ENCODE peak calls at places on chromosome 1, in seven cellular contexts. One of them, this sample, is unnamed.

GRCh38 chr1:173267453-173267945 is 60.4 kb upstream of the TNFSF4 start:
- DNase-seq in GM12878: peak; percentile 16
- DNase-seq in NB4: no peak
- DNase-seq in HCT116: no peak
- DNase-seq in CD4-positive, alpha-beta T cell: no peak
- DNase-seq in A549: no peak
- DNase-seq in stomach: no peak
- DNase-seq in this sample: no peak

GRCh38 chr1:89939059-89939570 is 55.8 kb upstream of the ZNF326 start:
- DNase-seq in stomach: no peak
- DNase-seq in HCT116: no peak
- DNase-seq in CD4-positive, alpha-beta T cell: no peak
- DNase-seq in NB4: no peak
- DNase-seq in GM12878: no peak
- DNase-seq in A549: no peak
- DNase-seq in this sample: peak; percentile 40

GRCh38 chr1:19083081-19083480 is 126.6 kb upstream of the IFFO2 start:
- DNase-seq in stomach: no peak
- DNase-seq in NB4: peak; percentile 61
- DNase-seq in A549: no peak
- DNase-seq in HCT116: no peak
- DNase-seq in CD4-positive, alpha-beta T cell: no peak
- DNase-seq in GM12878: no peak
- DNase-seq in this sample: no peak

GRCh38 chr1:202623075-202623474 is 87.2 kb downstream of the SYT2 start:
- DNase-seq in GM12878: no peak
- DNase-seq in NB4: peak; percentile 80
- DNase-seq in stomach: no peak
- DNase-seq in HCT116: no peak
- DNase-seq in CD4-positive, alpha-beta T cell: no peak
- DNase-seq in A549: no peak
- DNase-seq in this sample: no peak

GRCh38 chr1:201710632-201711031 is 118.3 kb upstream of the IPO9 start:
- DNase-seq in CD4-positive, alpha-beta T cell: no peak
- DNase-seq in HCT116: no peak
- DNase-seq in GM12878: no peak
- DNase-seq in A549: no peak
- DNase-seq in stomach: no peak
- DNase-seq in NB4: no peak
- DNase-seq in this sample: no peak

GRCh38 chr1:4974981-4975685 is 320.7 kb downstream of the AJAP1 start:
- DNase-seq in GM12878: no peak
- DNase-seq in A549: no peak
- DNase-seq in NB4: no peak
- DNase-seq in CD4-positive, alpha-beta T cell: no peak
- DNase-seq in stomach: no peak
- DNase-seq in HCT116: no peak
- DNase-seq in this sample: no peak

GRCh38 chr1:50266509-50266908 is 156.7 kb downstream of the DMRTA2 start:
- DNase-seq in stomach: no peak
- DNase-seq in GM12878: no peak
- DNase-seq in HCT116: no peak
- DNase-seq in NB4: peak; percentile 12
- DNase-seq in CD4-positive, alpha-beta T cell: no peak
- DNase-seq in A549: no peak
- DNase-seq in this sample: no peak

GRCh38 chr1:197911857-197912696 is 5.1 kb upstream of the LHX9 start:
- DNase-seq in CD4-positive, alpha-beta T cell: no peak
- DNase-seq in A549: no peak
- DNase-seq in NB4: no peak
- DNase-seq in GM12878: no peak
- DNase-seq in stomach: no peak
- DNase-seq in HCT116: no peak
- DNase-seq in this sample: no peak

GRCh38 chr1:209630383-209631219 is 21.6 kb downstream of the LAMB3 start:
- DNase-seq in GM12878: no peak
- DNase-seq in stomach: no peak
- DNase-seq in HCT116: no peak
- DNase-seq in A549: no peak
- DNase-seq in NB4: no peak
- DNase-seq in CD4-positive, alpha-beta T cell: no peak
- DNase-seq in this sample: no peak

GRCh38 chr1:150578278-150579109 is 916 bp downstream of the MCL1 start:
- DNase-seq in A549: no peak
- DNase-seq in HCT116: no peak
- DNase-seq in GM12878: no peak
- DNase-seq in CD4-positive, alpha-beta T cell: peak; percentile 43
- DNase-seq in NB4: peak; percentile 73
- DNase-seq in stomach: no peak
- DNase-seq in this sample: no peak

GRCh38 chr1:244391761-244392160 is 59.9 kb downstream of the ADSS2 start:
- DNase-seq in NB4: no peak
- DNase-seq in GM12878: no peak
- DNase-seq in CD4-positive, alpha-beta T cell: no peak
- DNase-seq in HCT116: no peak
- DNase-seq in A549: peak; percentile 59
- DNase-seq in stomach: no peak
- DNase-seq in this sample: no peak

GRCh38 chr1:1434131-1434811 is 1.2 kb upstream of the VWA1 start:
- DNase-seq in A549: no peak
- DNase-seq in GM12878: no peak
- DNase-seq in NB4: no peak
- DNase-seq in stomach: peak; percentile 80
- DNase-seq in CD4-positive, alpha-beta T cell: no peak
- DNase-seq in HCT116: no peak
- DNase-seq in this sample: no peak

GRCh38 chr1:245575710-245576109 is 420.9 kb downstream of the KIF26B start:
- DNase-seq in NB4: no peak
- DNase-seq in HCT116: no peak
- DNase-seq in A549: no peak
- DNase-seq in CD4-positive, alpha-beta T cell: no peak
- DNase-seq in GM12878: no peak
- DNase-seq in stomach: no peak
- DNase-seq in this sample: no peak

GRCh38 chr1:41530411-41530810 is 45.9 kb upstream of the EDN2 start:
- DNase-seq in NB4: no peak
- DNase-seq in stomach: no peak
- DNase-seq in GM12878: no peak
- DNase-seq in CD4-positive, alpha-beta T cell: no peak
- DNase-seq in A549: no peak
- DNase-seq in HCT116: no peak
- DNase-seq in this sample: no peak

GRCh38 chr1:206513312-206514111 is 6.2 kb downstream of the RASSF5 start:
- DNase-seq in CD4-positive, alpha-beta T cell: no peak
- DNase-seq in GM12878: no peak
- DNase-seq in HCT116: no peak
- DNase-seq in NB4: no peak
- DNase-seq in stomach: no peak
- DNase-seq in A549: no peak
- DNase-seq in this sample: no peak

GRCh38 chr1:30719406-30720270 is 3.7 kb downstream of the MATN1 start:
- DNase-seq in NB4: peak; percentile 80
- DNase-seq in stomach: no peak
- DNase-seq in GM12878: peak; percentile 57
- DNase-seq in HCT116: peak; percentile 41
- DNase-seq in CD4-positive, alpha-beta T cell: no peak
- DNase-seq in A549: no peak
- DNase-seq in this sample: no peak

GRCh38 chr1:174791863-174792262 is 207.9 kb upstream of the CACYBP start:
- DNase-seq in CD4-positive, alpha-beta T cell: no peak
- DNase-seq in NB4: no peak
- DNase-seq in stomach: no peak
- DNase-seq in GM12878: no peak
- DNase-seq in HCT116: no peak
- DNase-seq in A549: no peak
- DNase-seq in this sample: no peak

GRCh38 chr1:214660900-214661299 is 57.9 kb downstream of the CENPF start:
- DNase-seq in NB4: no peak
- DNase-seq in GM12878: no peak
- DNase-seq in HCT116: no peak
- DNase-seq in CD4-positive, alpha-beta T cell: no peak
- DNase-seq in stomach: peak; percentile 46
- DNase-seq in A549: no peak
- DNase-seq in this sample: peak; percentile 37

GRCh38 chr1:114509596-114510234 is 1.3 kb downstream of the TRIM33 start:
- DNase-seq in stomach: no peak
- DNase-seq in A549: no peak
- DNase-seq in HCT116: no peak
- DNase-seq in GM12878: no peak
- DNase-seq in CD4-positive, alpha-beta T cell: no peak
- DNase-seq in NB4: no peak
- DNase-seq in this sample: no peak

GRCh38 chr1:76101534-76101933 is 27.0 kb downstream of the ST6GALNAC3 start:
- DNase-seq in stomach: no peak
- DNase-seq in GM12878: no peak
- DNase-seq in CD4-positive, alpha-beta T cell: no peak
- DNase-seq in NB4: no peak
- DNase-seq in A549: no peak
- DNase-seq in HCT116: no peak
- DNase-seq in this sample: no peak

GRCh38 chr1:163589735-163590134 is 268.0 kb downstream of the NUF2 start:
- DNase-seq in CD4-positive, alpha-beta T cell: no peak
- DNase-seq in A549: no peak
- DNase-seq in stomach: no peak
- DNase-seq in NB4: no peak
- DNase-seq in GM12878: no peak
- DNase-seq in HCT116: no peak
- DNase-seq in this sample: no peak

GRCh38 chr1:231214918-231215675 is 25.9 kb upstream of the GNPAT start:
- DNase-seq in NB4: peak; percentile 32
- DNase-seq in CD4-positive, alpha-beta T cell: no peak
- DNase-seq in GM12878: no peak
- DNase-seq in HCT116: no peak
- DNase-seq in A549: no peak
- DNase-seq in stomach: no peak
- DNase-seq in this sample: no peak

GRCh38 chr1:51236548-51237312 is 657 bp downstream of the RNF11 start:
- DNase-seq in HCT116: no peak
- DNase-seq in GM12878: no peak
- DNase-seq in NB4: peak; percentile 50
- DNase-seq in A549: no peak
- DNase-seq in stomach: peak; percentile 44
- DNase-seq in CD4-positive, alpha-beta T cell: peak; percentile 54
- DNase-seq in this sample: peak; percentile 25

GRCh38 chr1:173062156-173062938 is 11.6 kb upstream of the TNFSF18 start:
- DNase-seq in HCT116: no peak
- DNase-seq in NB4: peak; percentile 7
- DNase-seq in A549: no peak
- DNase-seq in CD4-positive, alpha-beta T cell: no peak
- DNase-seq in stomach: no peak
- DNase-seq in GM12878: no peak
- DNase-seq in this sample: no peak

GRCh38 chr1:204341380-204341779 is 18.3 kb downstream of the PLEKHA6 start:
- DNase-seq in NB4: no peak
- DNase-seq in CD4-positive, alpha-beta T cell: no peak
- DNase-seq in HCT116: no peak
- DNase-seq in stomach: no peak
- DNase-seq in GM12878: no peak
- DNase-seq in A549: no peak
- DNase-seq in this sample: no peak

DNA sequence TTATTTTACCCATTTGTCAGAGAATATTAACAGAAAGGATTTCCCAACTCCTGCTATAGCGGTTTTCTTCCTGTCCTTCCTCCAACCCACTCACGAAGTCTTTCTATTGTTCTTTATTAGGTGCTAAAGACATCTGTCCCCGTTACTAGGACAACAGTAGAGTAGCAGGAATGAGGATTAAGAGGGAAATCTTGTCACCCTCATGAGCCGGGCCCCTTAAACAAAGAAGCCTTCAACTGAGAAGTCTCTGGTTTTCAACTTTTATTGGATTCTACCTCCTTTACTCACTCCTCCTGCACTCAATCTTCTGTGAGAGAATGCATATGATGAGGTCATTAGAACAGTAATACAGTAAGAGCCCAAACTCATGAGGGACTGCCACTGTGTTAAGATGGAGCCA is 206.4 kb downstream of the OMA1 start:
- DNase-seq in stomach: no peak
- DNase-seq in HCT116: no peak
- DNase-seq in GM12878: no peak
- DNase-seq in CD4-positive, alpha-beta T cell: no peak
- DNase-seq in A549: no peak
- DNase-seq in NB4: no peak
- DNase-seq in this sample: no peak
- TF ChIP-seq CTCF in stomach: no peak
- TF ChIP-seq CTCF in HCT116: no peak
- TF ChIP-seq CTCF in GM12878: no peak
- TF ChIP-seq CTCF in CD4-positive, alpha-beta T cell: no peak
- TF ChIP-seq CTCF in A549: no peak
- TF ChIP-seq CTCF in NB4: no peak
- TF ChIP-seq CTCF in this sample: no peak

GRCh38 chr1:16986596-16987361 is 6.4 kb upstream of the MFAP2 start:
- DNase-seq in HCT116: no peak
- DNase-seq in stomach: no peak
- DNase-seq in NB4: peak; percentile 31
- DNase-seq in A549: peak; percentile 35
- DNase-seq in CD4-positive, alpha-beta T cell: no peak
- DNase-seq in GM12878: no peak
- DNase-seq in this sample: peak; percentile 44
- TF ChIP-seq CTCF in HCT116: peak; percentile 77
- TF ChIP-seq CTCF in stomach: peak; percentile 8
- TF ChIP-seq CTCF in NB4: peak; percentile 68
- TF ChIP-seq CTCF in A549: peak; percentile 35
- TF ChIP-seq CTCF in CD4-positive, alpha-beta T cell: no peak
- TF ChIP-seq CTCF in GM12878: peak; percentile 37
- TF ChIP-seq CTCF in this sample: peak; percentile 61

GRCh38 chr1:56644941-56645662 is at the start of gene PRKAA2:
- DNase-seq in HCT116: no peak
- DNase-seq in A549: peak; percentile 21
- DNase-seq in CD4-positive, alpha-beta T cell: no peak
- DNase-seq in stomach: peak; percentile 48
- DNase-seq in NB4: no peak
- DNase-seq in GM12878: no peak
- DNase-seq in this sample: peak; percentile 58
- TF ChIP-seq CTCF in HCT116: no peak
- TF ChIP-seq CTCF in A549: no peak
- TF ChIP-seq CTCF in CD4-positive, alpha-beta T cell: no peak
- TF ChIP-seq CTCF in stomach: no peak
- TF ChIP-seq CTCF in NB4: no peak
- TF ChIP-seq CTCF in GM12878: no peak
- TF ChIP-seq CTCF in this sample: no peak

GRCh38 chr1:54487571-54488050 is 60.4 kb upstream of the ACOT11 start:
- DNase-seq in CD4-positive, alpha-beta T cell: peak; percentile 36
- DNase-seq in HCT116: no peak
- DNase-seq in NB4: no peak
- DNase-seq in stomach: no peak
- DNase-seq in A549: no peak
- DNase-seq in GM12878: no peak
- DNase-seq in this sample: no peak

GRCh38 chr1:54490361-54491248 is 57.4 kb upstream of the ACOT11 start:
- DNase-seq in stomach: no peak
- DNase-seq in HCT116: no peak
- DNase-seq in GM12878: no peak
- DNase-seq in CD4-positive, alpha-beta T cell: no peak
- DNase-seq in A549: no peak
- DNase-seq in NB4: peak; percentile 42
- DNase-seq in this sample: peak; percentile 30

GRCh38 chr1:54488065-54488750 is 59.8 kb upstream of the ACOT11 start:
- DNase-seq in stomach: peak; percentile 94
- DNase-seq in A549: peak; percentile 69
- DNase-seq in CD4-positive, alpha-beta T cell: peak; percentile 81
- DNase-seq in GM12878: no peak
- DNase-seq in HCT116: peak; percentile 73
- DNase-seq in NB4: peak; percentile 92
- DNase-seq in this sample: peak; percentile 92

GRCh38 chr1:54488831-54489626 is 59.0 kb upstream of the ACOT11 start:
- DNase-seq in stomach: peak; percentile 82
- DNase-seq in NB4: peak; percentile 80
- DNase-seq in GM12878: no peak
- DNase-seq in CD4-positive, alpha-beta T cell: peak; percentile 79
- DNase-seq in HCT116: peak; percentile 32
- DNase-seq in A549: peak; percentile 91
- DNase-seq in this sample: peak; percentile 88

GRCh38 chr1:54489627-54490240 is 58.3 kb upstream of the ACOT11 start:
- DNase-seq in A549: no peak
- DNase-seq in stomach: no peak
- DNase-seq in HCT116: no peak
- DNase-seq in CD4-positive, alpha-beta T cell: no peak
- DNase-seq in GM12878: no peak
- DNase-seq in NB4: no peak
- DNase-seq in this sample: no peak
- TF ChIP-seq CTCF in A549: peak; percentile 16
- TF ChIP-seq CTCF in stomach: no peak
- TF ChIP-seq CTCF in HCT116: no peak
- TF ChIP-seq CTCF in CD4-positive, alpha-beta T cell: peak; percentile 57
- TF ChIP-seq CTCF in GM12878: no peak
- TF ChIP-seq CTCF in NB4: no peak
- TF ChIP-seq CTCF in this sample: peak; percentile 17